ENCODE peak calls at places on chromosomes 4 and X, in four cellular contexts. B is ascending aorta, O is adrenal gland, Q is endothelial cell of umbilical vein. T is an unnamed sample.

GRCh38 chr4:78672441-78672815 is 103.7 kb upstream of the BMP2K start:
- DNase-seq in O (no peak), B (no peak), Q (no peak), T (no peak)

GRCh38 chr4:20337261-20337664 is 85.6 kb downstream of the SLIT2 start:
- DNase-seq in Q (no peak), B (no peak), O (no peak), T (no peak)

GRCh38 chr4:24795666-24796381 is 451 bp downstream of the SOD3 start:
- DNase-seq in B (no peak), Q (no peak), O (no peak), T (no peak)

GRCh38 chrX:70769659-70770232 is 138.8 kb downstream of the TEX11 start:
- DNase-seq in B (no peak), Q (peak; percentile 3), O (no peak), T (no peak)

GRCh38 chr4:146442801-146443200 is 78.9 kb downstream of the SLC10A7 start:
- DNase-seq in O (no peak), B (no peak), Q (no peak), T (no peak)

GRCh38 chr4:185254434-185254833 is 45.0 kb downstream of the SNX25 start:
- DNase-seq in Q (peak; percentile 29), B (no peak), O (no peak), T (no peak)

GRCh38 chr4:6446538-6447451 is 25.6 kb downstream of the PPP2R2C start:
- DNase-seq in O (no peak), B (no peak), Q (no peak), T (peak; percentile 13)

GRCh38 chr4:159764343-159764952 is 661.6 kb downstream of the RAPGEF2 start:
- DNase-seq in O (no peak), B (no peak), Q (peak; percentile 68), T (peak; percentile 53)

GRCh38 chr4:145888393-145888792 is 50.2 kb downstream of the ZNF827 start:
- DNase-seq in Q (no peak), O (no peak), B (no peak), T (no peak)

GRCh38 chrX:140433582-140433981 is 71.3 kb downstream of the SOX3 start:
- DNase-seq in Q (no peak), B (no peak), O (no peak), T (no peak)

GRCh38 chrX:9992061-9992460 is 24.9 kb downstream of the CLDN34 start:
- DNase-seq in O (no peak), Q (no peak), B (no peak), T (no peak)

GRCh38 chr4:186058253-186058979 is 10.5 kb upstream of the TLR3 start:
- DNase-seq in Q (no peak), B (no peak), O (no peak), T (no peak)

GRCh38 chr4:76699911-76700310 is 198.0 kb downstream of the SOWAHB start:
- DNase-seq in Q (no peak), O (no peak), B (no peak), T (no peak)
- H3K4me1 ChIP-seq in Q (peaks cover 27% of the 10 kb centered on the region), O (no peaks in the 10 kb centered on the region), B (peaks cover 22% of the 10 kb centered on the region), T (peaks cover 39% of the 10 kb centered on the region)

GRCh38 chr4:7901274-7901845 is 38.3 kb downstream of the AFAP1 start:
- DNase-seq in B (no peak), O (no peak), Q (no peak), T (no peak)
- H3K4me1 ChIP-seq in B (peaks cover 29% of the 10 kb centered on the region), O (no peaks in the 10 kb centered on the region), Q (peaks cover 60% of the 10 kb centered on the region), T (peaks cover 5% of the 10 kb centered on the region)

DNA sequence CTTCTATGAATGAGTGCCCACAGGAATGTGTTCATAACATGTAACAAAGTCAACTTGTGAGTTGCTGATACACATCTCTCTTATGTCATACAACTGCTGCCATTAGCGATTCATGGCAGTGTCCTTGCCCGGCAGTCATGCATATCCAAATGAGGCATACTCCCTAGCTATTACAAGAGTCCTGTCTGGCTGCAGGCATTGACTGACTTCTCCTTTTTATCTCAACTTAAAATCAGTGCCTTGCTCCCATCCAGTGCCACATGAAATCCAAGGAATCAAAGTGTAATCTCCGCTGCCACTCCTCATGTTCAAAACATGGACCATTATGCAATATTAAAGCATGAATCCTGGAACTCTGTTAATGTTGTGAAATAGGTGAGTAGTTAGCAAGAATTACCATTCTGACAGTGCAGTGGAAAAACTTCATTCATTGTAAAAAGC is 348.9 kb upstream of the FTHL17 start:
- DNase-seq in B (no peak), O (no peak), Q (no peak), T (no peak)
- H3K4me1 ChIP-seq in B (no peaks in the 10 kb centered on the region), O (no peaks in the 10 kb centered on the region), Q (no peaks in the 10 kb centered on the region), T (no peaks in the 10 kb centered on the region)

GRCh38 chr4:153541426-153542096 is 75.4 kb downstream of the TMEM131L start:
- DNase-seq in Q (no peak), B (no peak), O (no peak), T (no peak)

GRCh38 chr4:153542835-153543234 is 76.7 kb downstream of the TMEM131L start:
- DNase-seq in Q (no peak), B (no peak), O (no peak), T (no peak)

GRCh38 chr4:153539058-153539826 is 73.1 kb downstream of the TMEM131L start:
- DNase-seq in B (no peak), O (no peak), Q (no peak), T (peak; percentile 69)

GRCh38 chr4:153543351-153543750 is 77.2 kb downstream of the TMEM131L start:
- DNase-seq in B (no peak), O (no peak), Q (no peak), T (peak; percentile 59)

GRCh38 chr4:153542131-153542530 is 76.0 kb downstream of the TMEM131L start:
- DNase-seq in O (no peak), B (no peak), Q (no peak), T (no peak)
- H3K4me1 ChIP-seq in O (no peaks in the 10 kb centered on the region), B (peaks cover 5% of the 10 kb centered on the region), Q (no peaks in the 10 kb centered on the region), T (peaks cover 63% of the 10 kb centered on the region)

GRCh38 chr4:112280657-112281056 is 5.0 kb downstream of the TIFA start:
- DNase-seq in Q (no peak), B (no peak), O (no peak), T (no peak)
- H3K4me1 ChIP-seq in Q (peaks cover 12% of the 10 kb centered on the region), B (peaks cover 3% of the 10 kb centered on the region), O (peaks cover 4% of the 10 kb centered on the region), T (peaks cover 72% of the 10 kb centered on the region)

GRCh38 chr4:2256156-2256731 is 5.7 kb downstream of the MXD4 start:
- DNase-seq in Q (no peak), B (peak; percentile 23), O (peak; percentile 35), T (peak; percentile 27)
- H3K4me1 ChIP-seq in Q (peaks cover 21% of the 10 kb centered on the region), B (peaks cover 48% of the 10 kb centered on the region), O (peaks cover 52% of the 10 kb centered on the region), T (peaks cover 62% of the 10 kb centered on the region)

GRCh38 chr4:87087015-87087920 is 133.2 kb downstream of the KLHL8 start:
- DNase-seq in Q (no peak), B (no peak), O (no peak), T (no peak)
- H3K4me1 ChIP-seq in Q (peaks cover 27% of the 10 kb centered on the region), B (no peaks in the 10 kb centered on the region), O (no peaks in the 10 kb centered on the region), T (peaks cover 15% of the 10 kb centered on the region)

GRCh38 chr4:161463436-161463835 is 700.4 kb downstream of the FSTL5 start:
- DNase-seq in O (no peak), B (no peak), Q (no peak), T (no peak)
- H3K4me1 ChIP-seq in O (no peaks in the 10 kb centered on the region), B (no peaks in the 10 kb centered on the region), Q (no peaks in the 10 kb centered on the region), T (no peaks in the 10 kb centered on the region)

GRCh38 chrX:153905481-153906095 is 1.1 kb downstream of the AVPR2 start:
- DNase-seq in Q (no peak), B (no peak), O (no peak), T (no peak)
- H3K4me1 ChIP-seq in Q (no peaks in the 10 kb centered on the region), B (no peaks in the 10 kb centered on the region), O (no peaks in the 10 kb centered on the region), T (no peaks in the 10 kb centered on the region)

GRCh38 chr4:86944964-86945781 is 10.4 kb downstream of the AFF1 start:
- DNase-seq in B (no peak), Q (no peak), O (no peak), T (no peak)

GRCh38 chr4:86947494-86948120 is 12.8 kb downstream of the AFF1 start:
- DNase-seq in Q (peak; percentile 63), O (no peak), B (no peak), T (no peak)

GRCh38 chr4:86950835-86951525 is 16.2 kb downstream of the AFF1 start:
- DNase-seq in B (no peak), Q (no peak), O (no peak), T (no peak)

GRCh38 chr4:86946868-86947493 is 12.2 kb downstream of the AFF1 start:
- DNase-seq in Q (no peak), B (no peak), O (no peak), T (no peak)

GRCh38 chr4:86948276-86948675 is 13.5 kb downstream of the AFF1 start:
- DNase-seq in Q (no peak), O (no peak), B (no peak), T (no peak)
- H3K4me1 ChIP-seq in Q (peaks cover 14% of the 10 kb centered on the region), O (no peaks in the 10 kb centered on the region), B (no peaks in the 10 kb centered on the region), T (peaks cover 26% of the 10 kb centered on the region)